ENCODE peak calls at places on chromosome 22, in five cellular contexts. S is HFF-Myc; V is stimulated activated CD8-positive, alpha-beta memory T cell treated with anti-CD3 and anti-CD28 coated beads, Interleukin-15, amount 100 ng/mL, for 4 hours; N is stimulated activated naive CD4-positive, alpha-beta T cell treated with Interleukin-2 at 50 U/mL for 16 hours; X is fibroblast of gingiva. C is an unnamed sample.

GRCh38 chr22:16917144-16918003 is 90.6 kb downstream of the GAB4 start:
- DNase-seq in N (peak; percentile 27), X (peak; percentile 12), S (peak; percentile 7), V (no peak), C (peak; percentile 27)

GRCh38 chr22:30287626-30288413 is 1.5 kb downstream of the CASTOR1 start:
- DNase-seq in V (peak; percentile 63), N (peak; percentile 87), X (peak; percentile 95), S (no peak), C (peak; percentile 81)

GRCh38 chr22:42770941-42771647 is 50.4 kb upstream of the A4GALT start:
- DNase-seq in X (no peak), S (no peak), N (no peak), V (no peak), C (no peak)

GRCh38 chr22:37169412-37169811 is 18.6 kb downstream of the C1QTNF6 start:
- DNase-seq in V (no peak), N (no peak), X (no peak), S (no peak), C (no peak)

GRCh38 chr22:42773161-42773560 is 52.5 kb upstream of the A4GALT start:
- DNase-seq in N (no peak), X (no peak), V (no peak), S (no peak), C (no peak)

GRCh38 chr22:22986640-22987039 is 83.7 kb upstream of the GNAZ start:
- DNase-seq in V (no peak), N (no peak), S (no peak), X (no peak), C (no peak)

GRCh38 chr22:46572911-46573780 is 35.7 kb upstream of the CELSR1 start:
- DNase-seq in S (no peak), X (no peak), N (no peak), V (no peak), C (no peak)

GRCh38 chr22:31923166-31923565 is 21.2 kb upstream of the YWHAH start:
- DNase-seq in X (no peak), N (no peak), S (no peak), V (no peak), C (no peak)

GRCh38 chr22:27752771-27753170 is 48.8 kb downstream of the MN1 start:
- DNase-seq in V (no peak), N (no peak), X (peak; percentile 61), S (no peak), C (no peak)

GRCh38 chr22:24473278-24473677 is 21.9 kb upstream of the UPB1 start:
- DNase-seq in X (no peak), N (no peak), S (no peak), V (no peak), C (no peak)

GRCh38 chr22:21444701-21445436 is 22.3 kb upstream of the TMEM191C start:
- DNase-seq in V (no peak), N (no peak), S (no peak), X (peak; percentile 1), C (peak; percentile 6)

GRCh38 chr22:43014062-43014875 is 680 bp downstream of the PACSIN2 start:
- DNase-seq in S (no peak), N (peak; percentile 31), X (no peak), V (peak; percentile 9), C (peak; percentile 22)

GRCh38 chr22:50298937-50299656 is 8.3 kb downstream of the PLXNB2 start:
- DNase-seq in N (no peak), V (no peak), S (no peak), X (no peak), C (no peak)

GRCh38 chr22:45208993-45209838 is 31.5 kb downstream of the KIAA0930 start:
- DNase-seq in V (no peak), N (no peak), S (peak; percentile 77), X (peak; percentile 67), C (no peak)

GRCh38 chr22:28670153-28670552 is 9.5 kb downstream of the TTC28 start:
- DNase-seq in S (no peak), X (no peak), V (no peak), N (no peak), C (no peak)

GRCh38 chr22:50058338-50059184 is 463 bp upstream of the TTLL8 start:
- DNase-seq in S (no peak), V (no peak), X (no peak), N (no peak), C (no peak)

GRCh38 chr22:38455530-38456271 is 702 bp upstream of the KCNJ4 start:
- DNase-seq in V (no peak), N (no peak), X (no peak), S (no peak), C (no peak)

GRCh38 chr22:32044913-32045312 is 1.9 kb downstream of the SLC5A1 start:
- DNase-seq in X (peak; percentile 23), S (no peak), N (no peak), V (no peak), C (no peak)

GRCh38 chr22:50737728-50738648 is at the start of gene ACR:
- DNase-seq in S (no peak), V (no peak), N (no peak), X (no peak), C (no peak)

GRCh38 chr22:46041642-46042041 is 64.7 kb upstream of the WNT7B start:
- DNase-seq in V (no peak), X (no peak), N (no peak), S (no peak), C (no peak)

GRCh38 chr22:50398698-50399648 is 55.8 kb downstream of the PPP6R2 start:
- DNase-seq in V (no peak), X (no peak), S (no peak), N (no peak), C (no peak)

GRCh38 chr22:48445113-48445827 is 1382.4 kb downstream of the BRD1 start:
- DNase-seq in N (no peak), S (no peak), V (no peak), X (no peak), C (no peak)

GRCh38 chr22:48632641-48633246 is 1194.9 kb downstream of the BRD1 start:
- DNase-seq in S (no peak), X (no peak), N (no peak), V (no peak), C (no peak)

C was measured in activated CD4-positive, alpha-beta T cell treated with anti-CD3 and anti-CD28 coated beads for 1 hour.